ENCODE peak calls at places on chromosomes 2 and 18, in four cellular contexts. One of them, this sample, is unnamed.

GRCh38 chr2:159792036-159792435 is 6.0 kb downstream of the CD302 start:
- DNase-seq in nucleus accumbens: no peak
- DNase-seq in stimulated activated CD8-positive, alpha-beta memory T cell treated with anti-CD3 and anti-CD28 coated beads, Interleukin-15, amount 100 ng/mL, for 24 hours: no peak
- DNase-seq in EL: no peak
- DNase-seq in this sample: no peak

GRCh38 chr18:24014062-24014985 is at the start of gene TTC39C:
- DNase-seq in EL: peak
- DNase-seq in nucleus accumbens: no peak
- DNase-seq in stimulated activated CD8-positive, alpha-beta memory T cell treated with anti-CD3 and anti-CD28 coated beads, Interleukin-15, amount 100 ng/mL, for 24 hours: peak
- DNase-seq in this sample: peak

GRCh38 chr2:37615808-37616673 is 55.4 kb downstream of the CDC42EP3 start:
- DNase-seq in EL: no peak
- DNase-seq in stimulated activated CD8-positive, alpha-beta memory T cell treated with anti-CD3 and anti-CD28 coated beads, Interleukin-15, amount 100 ng/mL, for 24 hours: no peak
- DNase-seq in nucleus accumbens: no peak
- DNase-seq in this sample: peak

GRCh38 chr2:59761966-59762365 is 791.5 kb downstream of the BCL11A start:
- DNase-seq in EL: no peak
- DNase-seq in stimulated activated CD8-positive, alpha-beta memory T cell treated with anti-CD3 and anti-CD28 coated beads, Interleukin-15, amount 100 ng/mL, for 24 hours: no peak
- DNase-seq in nucleus accumbens: no peak
- DNase-seq in this sample: no peak

GRCh38 chr2:199485732-199486335 is 28.1 kb upstream of the SATB2 start:
- DNase-seq in EL: peak
- DNase-seq in nucleus accumbens: peak
- DNase-seq in stimulated activated CD8-positive, alpha-beta memory T cell treated with anti-CD3 and anti-CD28 coated beads, Interleukin-15, amount 100 ng/mL, for 24 hours: no peak
- DNase-seq in this sample: no peak

GRCh38 chr18:75127143-75128021 is 81.6 kb downstream of the PTGR3 start:
- DNase-seq in stimulated activated CD8-positive, alpha-beta memory T cell treated with anti-CD3 and anti-CD28 coated beads, Interleukin-15, amount 100 ng/mL, for 24 hours: no peak
- DNase-seq in nucleus accumbens: no peak
- DNase-seq in EL: peak
- DNase-seq in this sample: no peak

GRCh38 chr2:168178925-168179324 is 68.5 kb downstream of the STK39 start:
- DNase-seq in nucleus accumbens: no peak
- DNase-seq in EL: no peak
- DNase-seq in stimulated activated CD8-positive, alpha-beta memory T cell treated with anti-CD3 and anti-CD28 coated beads, Interleukin-15, amount 100 ng/mL, for 24 hours: no peak
- DNase-seq in this sample: no peak

GRCh38 chr2:37343537-37344434 is 644 bp upstream of the QPCT start:
- DNase-seq in nucleus accumbens: no peak
- DNase-seq in stimulated activated CD8-positive, alpha-beta memory T cell treated with anti-CD3 and anti-CD28 coated beads, Interleukin-15, amount 100 ng/mL, for 24 hours: no peak
- DNase-seq in EL: peak
- DNase-seq in this sample: no peak

GRCh38 chr18:56270851-56271250 is 367.5 kb downstream of the TXNL1 start:
- DNase-seq in stimulated activated CD8-positive, alpha-beta memory T cell treated with anti-CD3 and anti-CD28 coated beads, Interleukin-15, amount 100 ng/mL, for 24 hours: no peak
- DNase-seq in EL: no peak
- DNase-seq in nucleus accumbens: no peak
- DNase-seq in this sample: no peak

GRCh38 chr18:34866739-34867138 is 156.6 kb downstream of the DTNA start:
- DNase-seq in stimulated activated CD8-positive, alpha-beta memory T cell treated with anti-CD3 and anti-CD28 coated beads, Interleukin-15, amount 100 ng/mL, for 24 hours: no peak
- DNase-seq in EL: peak
- DNase-seq in nucleus accumbens: no peak
- DNase-seq in this sample: no peak

GRCh38 chr2:132772344-132772743 is 102.3 kb upstream of the LYPD1 start:
- DNase-seq in stimulated activated CD8-positive, alpha-beta memory T cell treated with anti-CD3 and anti-CD28 coated beads, Interleukin-15, amount 100 ng/mL, for 24 hours: no peak
- DNase-seq in nucleus accumbens: no peak
- DNase-seq in EL: no peak
- DNase-seq in this sample: no peak

GRCh38 chr2:23330214-23330613 is 54.8 kb upstream of the KLHL29 start:
- DNase-seq in EL: peak
- DNase-seq in nucleus accumbens: no peak
- DNase-seq in stimulated activated CD8-positive, alpha-beta memory T cell treated with anti-CD3 and anti-CD28 coated beads, Interleukin-15, amount 100 ng/mL, for 24 hours: no peak
- DNase-seq in this sample: no peak

GRCh38 chr2:95034221-95034620 is 8.7 kb downstream of the MAL start:
- DNase-seq in nucleus accumbens: no peak
- DNase-seq in stimulated activated CD8-positive, alpha-beta memory T cell treated with anti-CD3 and anti-CD28 coated beads, Interleukin-15, amount 100 ng/mL, for 24 hours: no peak
- DNase-seq in EL: peak
- DNase-seq in this sample: no peak

GRCh38 chr2:121689356-121689755 is 40.1 kb upstream of the CLASP1 start:
- DNase-seq in EL: peak
- DNase-seq in stimulated activated CD8-positive, alpha-beta memory T cell treated with anti-CD3 and anti-CD28 coated beads, Interleukin-15, amount 100 ng/mL, for 24 hours: no peak
- DNase-seq in nucleus accumbens: no peak
- DNase-seq in this sample: no peak

GRCh38 chr2:71892132-71892730 is 255.4 kb downstream of the CYP26B1 start:
- DNase-seq in nucleus accumbens: no peak
- DNase-seq in stimulated activated CD8-positive, alpha-beta memory T cell treated with anti-CD3 and anti-CD28 coated beads, Interleukin-15, amount 100 ng/mL, for 24 hours: no peak
- DNase-seq in EL: no peak
- DNase-seq in this sample: no peak

GRCh38 chr2:161905389-161906046 is 168.5 kb downstream of the DPP4 start:
- DNase-seq in nucleus accumbens: no peak
- DNase-seq in EL: peak
- DNase-seq in stimulated activated CD8-positive, alpha-beta memory T cell treated with anti-CD3 and anti-CD28 coated beads, Interleukin-15, amount 100 ng/mL, for 24 hours: no peak
- DNase-seq in this sample: peak

GRCh38 chr2:159183346-159183745 is 103.2 kb downstream of the WDSUB1 start:
- DNase-seq in nucleus accumbens: no peak
- DNase-seq in stimulated activated CD8-positive, alpha-beta memory T cell treated with anti-CD3 and anti-CD28 coated beads, Interleukin-15, amount 100 ng/mL, for 24 hours: no peak
- DNase-seq in EL: no peak
- DNase-seq in this sample: no peak

GRCh38 chr2:212554233-212554632 is 15.6 kb upstream of the ERBB4 start:
- DNase-seq in EL: no peak
- DNase-seq in nucleus accumbens: no peak
- DNase-seq in stimulated activated CD8-positive, alpha-beta memory T cell treated with anti-CD3 and anti-CD28 coated beads, Interleukin-15, amount 100 ng/mL, for 24 hours: no peak
- DNase-seq in this sample: no peak

GRCh38 chr2:174247474-174248186 is 702 bp downstream of the OLA1 start:
- DNase-seq in stimulated activated CD8-positive, alpha-beta memory T cell treated with anti-CD3 and anti-CD28 coated beads, Interleukin-15, amount 100 ng/mL, for 24 hours: no peak
- DNase-seq in nucleus accumbens: no peak
- DNase-seq in EL: peak
- DNase-seq in this sample: peak

GRCh38 chr18:13315000-13315399 is 96.4 kb downstream of the LDLRAD4 start:
- DNase-seq in nucleus accumbens: no peak
- DNase-seq in EL: no peak
- DNase-seq in stimulated activated CD8-positive, alpha-beta memory T cell treated with anti-CD3 and anti-CD28 coated beads, Interleukin-15, amount 100 ng/mL, for 24 hours: no peak
- DNase-seq in this sample: no peak

GRCh38 chr2:232142049-232142448 is 180.5 kb downstream of the DIS3L2 start:
- DNase-seq in nucleus accumbens: no peak
- DNase-seq in EL: peak
- DNase-seq in stimulated activated CD8-positive, alpha-beta memory T cell treated with anti-CD3 and anti-CD28 coated beads, Interleukin-15, amount 100 ng/mL, for 24 hours: no peak
- DNase-seq in this sample: no peak

GRCh38 chr2:219828127-219828526 is 200.7 kb downstream of the SLC4A3 start:
- DNase-seq in EL: no peak
- DNase-seq in stimulated activated CD8-positive, alpha-beta memory T cell treated with anti-CD3 and anti-CD28 coated beads, Interleukin-15, amount 100 ng/mL, for 24 hours: no peak
- DNase-seq in nucleus accumbens: no peak
- DNase-seq in this sample: no peak

GRCh38 chr2:97812916-97813315 is 99.5 kb downstream of the ZAP70 start:
- DNase-seq in EL: no peak
- DNase-seq in nucleus accumbens: no peak
- DNase-seq in stimulated activated CD8-positive, alpha-beta memory T cell treated with anti-CD3 and anti-CD28 coated beads, Interleukin-15, amount 100 ng/mL, for 24 hours: no peak
- DNase-seq in this sample: no peak

GRCh38 chr2:9820020-9820973 is 23.0 kb upstream of the TAF1B start:
- DNase-seq in nucleus accumbens: no peak
- DNase-seq in EL: peak
- DNase-seq in stimulated activated CD8-positive, alpha-beta memory T cell treated with anti-CD3 and anti-CD28 coated beads, Interleukin-15, amount 100 ng/mL, for 24 hours: no peak
- DNase-seq in this sample: no peak

GRCh38 chr2:36748166-36748565 is 51.7 kb downstream of the VIT start:
- DNase-seq in stimulated activated CD8-positive, alpha-beta memory T cell treated with anti-CD3 and anti-CD28 coated beads, Interleukin-15, amount 100 ng/mL, for 24 hours: no peak
- DNase-seq in EL: peak
- DNase-seq in nucleus accumbens: no peak
- DNase-seq in this sample: no peak

GRCh38 chr18:43571078-43571689 is 293.9 kb upstream of the SYT4 start:
- DNase-seq in EL: peak
- DNase-seq in nucleus accumbens: no peak
- DNase-seq in stimulated activated CD8-positive, alpha-beta memory T cell treated with anti-CD3 and anti-CD28 coated beads, Interleukin-15, amount 100 ng/mL, for 24 hours: no peak
- DNase-seq in this sample: no peak

This sample was measured in CD4-positive, alpha-beta memory T cell.